ENCODE peak calls at places on chromosomes 1 and 21, in six cellular contexts. Z, A, T, L, G and W are unnamed samples.

GRCh38 chr1:92536593-92537332 is 50.0 kb upstream of the GFI1 start:
- DNase-seq in Z (peak; percentile 37), A (no peak), G (no peak), L (peak; percentile 55), T (peak; percentile 59), W (peak; percentile 18)

GRCh38 chr1:210024996-210025395 is 87.0 kb downstream of the SYT14 start:
- DNase-seq in A (no peak), Z (no peak), L (no peak), T (no peak), G (no peak), W (no peak)

GRCh38 chr1:121522061-121522759 is 337.4 kb downstream of the SRGAP2C start:
- DNase-seq in A (no peak), Z (peak; percentile 23), L (no peak), T (no peak), G (no peak), W (no peak)

GRCh38 chr1:31014094-31014493 is 51.4 kb downstream of the PUM1 start:
- DNase-seq in L (no peak), A (no peak), Z (no peak), T (no peak), G (no peak), W (no peak)

GRCh38 chr1:97883823-97884222 is 37.0 kb downstream of the DPYD start:
- DNase-seq in A (no peak), G (no peak), L (no peak), T (no peak), Z (no peak), W (no peak)

GRCh38 chr1:233114159-233114558 is 163.7 kb downstream of the NTPCR start:
- DNase-seq in T (peak; percentile 46), Z (no peak), A (no peak), G (no peak), L (peak; percentile 54), W (peak; percentile 51)

GRCh38 chr1:48019714-48020315 is 22.6 kb upstream of the TRABD2B start:
- DNase-seq in A (peak; percentile 95), G (no peak), L (peak; percentile 36), T (no peak), Z (no peak), W (no peak)

GRCh38 chr21:39972471-39972870 is 105.2 kb downstream of the PCP4 start:
- DNase-seq in A (no peak), Z (no peak), L (no peak), T (no peak), G (no peak), W (no peak)

GRCh38 chr1:93338426-93338825 is 7.3 kb upstream of the DR1 start:
- DNase-seq in A (no peak), L (peak; percentile 86), T (peak; percentile 96), Z (no peak), G (no peak), W (no peak)

GRCh38 chr1:11654571-11655262 is at the start of gene FBXO44:
- DNase-seq in Z (peak; percentile 84), A (peak; percentile 64), L (no peak), T (peak; percentile 7), G (peak; percentile 56), W (no peak)

GRCh38 chr1:177174921-177175634 is 4.3 kb downstream of the BRINP2 start:
- DNase-seq in L (no peak), Z (no peak), A (no peak), T (no peak), G (no peak), W (no peak)

GRCh38 chr1:9399510-9400424 is 107.1 kb downstream of the SPSB1 start:
- DNase-seq in G (no peak), A (no peak), T (peak; percentile 39), Z (no peak), L (peak; percentile 51), W (peak; percentile 79)

GRCh38 chr1:219837274-219837993 is 90.9 kb downstream of the SLC30A10 start:
- DNase-seq in T (peak; percentile 49), L (peak; percentile 72), A (no peak), Z (no peak), G (no peak), W (peak; percentile 61)

GRCh38 chr1:208433086-208433485 is 188.9 kb upstream of the PLXNA2 start:
- DNase-seq in L (peak; percentile 25), Z (no peak), T (no peak), A (no peak), G (no peak), W (no peak)

GRCh38 chr21:44516342-44516741 is 23.7 kb downstream of the KRTAP10-1 start:
- DNase-seq in Z (no peak), A (no peak), G (no peak), T (no peak), L (no peak), W (no peak)

GRCh38 chr1:4587721-4588120 is 66.7 kb upstream of the AJAP1 start:
- DNase-seq in T (no peak), Z (no peak), A (no peak), G (no peak), L (no peak), W (no peak)

GRCh38 chr1:204725821-204726448 is 40.4 kb upstream of the LRRN2 start:
- DNase-seq in G (no peak), Z (no peak), L (no peak), A (no peak), T (no peak), W (no peak)

GRCh38 chr1:15352122-15352957 is 57.3 kb upstream of the EFHD2 start:
- DNase-seq in T (peak; percentile 89), L (peak; percentile 54), A (peak; percentile 56), G (no peak), Z (no peak), W (peak; percentile 71)

GRCh38 chr1:113745425-113745824 is 13.9 kb downstream of the PHTF1 start:
- DNase-seq in A (no peak), Z (no peak), T (no peak), L (no peak), G (no peak), W (no peak)

GRCh38 chr1:236185687-236186086 is 43.3 kb downstream of the GPR137B start:
- DNase-seq in T (no peak), Z (no peak), L (no peak), G (no peak), A (no peak), W (peak; percentile 40)

GRCh38 chr1:94949681-94950661 is 23.1 kb upstream of the CNN3 start:
- DNase-seq in Z (no peak), T (peak; percentile 61), G (no peak), A (no peak), L (no peak), W (no peak)